ENCODE peak calls at places on chromosomes 4 and X, in six cellular contexts. One of them, this sample, is unnamed.

GRCh38 chrX:45479835-45480422 is 279.3 kb upstream of the DIPK2B start:
- DNase-seq in sciatic nerve: no peak
- DNase-seq in HFF-Myc: peak
- DNase-seq in fibroblast of the conjunctiva: peak
- DNase-seq in CD8-positive, alpha-beta T cell: no peak
- DNase-seq in ELR: peak
- DNase-seq in this sample: no peak

GRCh38 chr4:123430031-123430430 is 33.4 kb downstream of the SPRY1 start:
- DNase-seq in ELR: no peak
- DNase-seq in HFF-Myc: no peak
- DNase-seq in CD8-positive, alpha-beta T cell: no peak
- DNase-seq in sciatic nerve: no peak
- DNase-seq in fibroblast of the conjunctiva: no peak
- DNase-seq in this sample: no peak

GRCh38 chr4:114879916-114880315 is 233.5 kb downstream of the NDST4 start:
- DNase-seq in CD8-positive, alpha-beta T cell: no peak
- DNase-seq in HFF-Myc: no peak
- DNase-seq in sciatic nerve: no peak
- DNase-seq in fibroblast of the conjunctiva: no peak
- DNase-seq in ELR: no peak
- DNase-seq in this sample: no peak

GRCh38 chr4:39044947-39045734 is 12.9 kb upstream of the TMEM156 start:
- DNase-seq in sciatic nerve: no peak
- DNase-seq in CD8-positive, alpha-beta T cell: no peak
- DNase-seq in ELR: peak
- DNase-seq in HFF-Myc: no peak
- DNase-seq in fibroblast of the conjunctiva: no peak
- DNase-seq in this sample: peak

GRCh38 chr4:106775636-106776035 is 260.5 kb downstream of the DKK2 start:
- DNase-seq in ELR: no peak
- DNase-seq in CD8-positive, alpha-beta T cell: no peak
- DNase-seq in sciatic nerve: no peak
- DNase-seq in fibroblast of the conjunctiva: no peak
- DNase-seq in HFF-Myc: no peak
- DNase-seq in this sample: peak

GRCh38 chr4:102503301-102503746 is 2.2 kb downstream of the NFKB1 start:
- DNase-seq in HFF-Myc: no peak
- DNase-seq in ELR: no peak
- DNase-seq in CD8-positive, alpha-beta T cell: no peak
- DNase-seq in fibroblast of the conjunctiva: no peak
- DNase-seq in sciatic nerve: no peak
- DNase-seq in this sample: no peak

GRCh38 chr4:6277139-6277802 is 7.6 kb downstream of the WFS1 start:
- DNase-seq in ELR: no peak
- DNase-seq in sciatic nerve: no peak
- DNase-seq in CD8-positive, alpha-beta T cell: no peak
- DNase-seq in fibroblast of the conjunctiva: no peak
- DNase-seq in HFF-Myc: no peak
- DNase-seq in this sample: no peak

GRCh38 chrX:2679534-2680485 is 11.3 kb upstream of the CD99 start:
- DNase-seq in fibroblast of the conjunctiva: no peak
- DNase-seq in ELR: no peak
- DNase-seq in CD8-positive, alpha-beta T cell: no peak
- DNase-seq in sciatic nerve: no peak
- DNase-seq in HFF-Myc: no peak
- DNase-seq in this sample: no peak

GRCh38 chr4:139241784-139242151 is 38.3 kb downstream of the MGARP start:
- DNase-seq in fibroblast of the conjunctiva: no peak
- DNase-seq in CD8-positive, alpha-beta T cell: no peak
- DNase-seq in ELR: no peak
- DNase-seq in HFF-Myc: no peak
- DNase-seq in sciatic nerve: no peak
- DNase-seq in this sample: no peak

GRCh38 chrX:15797707-15798106 is 7.4 kb downstream of the ZRSR2 start:
- DNase-seq in sciatic nerve: no peak
- DNase-seq in HFF-Myc: no peak
- DNase-seq in fibroblast of the conjunctiva: no peak
- DNase-seq in CD8-positive, alpha-beta T cell: no peak
- DNase-seq in ELR: no peak
- DNase-seq in this sample: no peak

GRCh38 chrX:7132335-7133035 is 15.0 kb upstream of the STS start:
- DNase-seq in HFF-Myc: no peak
- DNase-seq in ELR: peak
- DNase-seq in fibroblast of the conjunctiva: peak
- DNase-seq in sciatic nerve: no peak
- DNase-seq in CD8-positive, alpha-beta T cell: no peak
- DNase-seq in this sample: no peak

GRCh38 chrX:1190596-1191145 is 21.8 kb downstream of the CRLF2 start:
- DNase-seq in CD8-positive, alpha-beta T cell: no peak
- DNase-seq in ELR: no peak
- DNase-seq in fibroblast of the conjunctiva: no peak
- DNase-seq in HFF-Myc: no peak
- DNase-seq in sciatic nerve: no peak
- DNase-seq in this sample: no peak

GRCh38 chrX:66579219-66579618 is 59.7 kb downstream of the EDA2R start:
- DNase-seq in ELR: no peak
- DNase-seq in HFF-Myc: no peak
- DNase-seq in fibroblast of the conjunctiva: no peak
- DNase-seq in CD8-positive, alpha-beta T cell: no peak
- DNase-seq in sciatic nerve: no peak
- DNase-seq in this sample: no peak

GRCh38 chr4:16225996-16226815 is at the start of gene TAPT1:
- DNase-seq in fibroblast of the conjunctiva: peak
- DNase-seq in ELR: peak
- DNase-seq in sciatic nerve: peak
- DNase-seq in HFF-Myc: no peak
- DNase-seq in CD8-positive, alpha-beta T cell: peak
- DNase-seq in this sample: peak

GRCh38 chrX:37906357-37906756 is 59.0 kb upstream of the DYNLT3 start:
- DNase-seq in HFF-Myc: no peak
- DNase-seq in ELR: no peak
- DNase-seq in sciatic nerve: no peak
- DNase-seq in CD8-positive, alpha-beta T cell: no peak
- DNase-seq in fibroblast of the conjunctiva: no peak
- DNase-seq in this sample: no peak

GRCh38 chr4:26441110-26441509 is 49.2 kb downstream of the CCKAR start:
- DNase-seq in ELR: peak
- DNase-seq in CD8-positive, alpha-beta T cell: no peak
- DNase-seq in fibroblast of the conjunctiva: peak
- DNase-seq in HFF-Myc: no peak
- DNase-seq in sciatic nerve: no peak
- DNase-seq in this sample: no peak

GRCh38 chr4:13633671-13634070 is 6.1 kb upstream of the BOD1L1 start:
- DNase-seq in fibroblast of the conjunctiva: no peak
- DNase-seq in sciatic nerve: no peak
- DNase-seq in HFF-Myc: no peak
- DNase-seq in CD8-positive, alpha-beta T cell: no peak
- DNase-seq in ELR: no peak
- DNase-seq in this sample: no peak

GRCh38 chrX:19046343-19047215 is 62.7 kb upstream of the PHKA2 start:
- DNase-seq in ELR: peak
- DNase-seq in fibroblast of the conjunctiva: no peak
- DNase-seq in sciatic nerve: no peak
- DNase-seq in HFF-Myc: no peak
- DNase-seq in CD8-positive, alpha-beta T cell: no peak
- DNase-seq in this sample: no peak

GRCh38 chrX:17237146-17237545 is 137.9 kb upstream of the NHS start:
- DNase-seq in fibroblast of the conjunctiva: no peak
- DNase-seq in ELR: no peak
- DNase-seq in CD8-positive, alpha-beta T cell: no peak
- DNase-seq in sciatic nerve: no peak
- DNase-seq in HFF-Myc: no peak
- DNase-seq in this sample: no peak

GRCh38 chrX:275967-276587 is 5.1 kb upstream of the PLCXD1 start:
- DNase-seq in ELR: peak
- DNase-seq in fibroblast of the conjunctiva: no peak
- DNase-seq in sciatic nerve: peak
- DNase-seq in CD8-positive, alpha-beta T cell: no peak
- DNase-seq in HFF-Myc: no peak
- DNase-seq in this sample: no peak

GRCh38 chr4:60619531-60620305 is 580.4 kb upstream of the ADGRL3 start:
- DNase-seq in HFF-Myc: no peak
- DNase-seq in ELR: peak
- DNase-seq in sciatic nerve: no peak
- DNase-seq in CD8-positive, alpha-beta T cell: no peak
- DNase-seq in fibroblast of the conjunctiva: no peak
- DNase-seq in this sample: no peak

GRCh38 chrX:155880586-155881157 is 473 bp upstream of the VAMP7 start:
- DNase-seq in HFF-Myc: no peak
- DNase-seq in fibroblast of the conjunctiva: no peak
- DNase-seq in CD8-positive, alpha-beta T cell: no peak
- DNase-seq in sciatic nerve: no peak
- DNase-seq in ELR: peak
- DNase-seq in this sample: no peak

GRCh38 chr4:13173974-13174373 is 310.2 kb downstream of the RAB28 start:
- DNase-seq in ELR: no peak
- DNase-seq in HFF-Myc: no peak
- DNase-seq in fibroblast of the conjunctiva: no peak
- DNase-seq in CD8-positive, alpha-beta T cell: no peak
- DNase-seq in sciatic nerve: peak
- DNase-seq in this sample: no peak

GRCh38 chr4:142274137-142274536 is 572.0 kb downstream of the INPP4B start:
- DNase-seq in HFF-Myc: no peak
- DNase-seq in CD8-positive, alpha-beta T cell: no peak
- DNase-seq in ELR: peak
- DNase-seq in fibroblast of the conjunctiva: no peak
- DNase-seq in sciatic nerve: no peak
- DNase-seq in this sample: no peak

GRCh38 chrX:13506574-13506973 is 62.8 kb upstream of the EGFL6 start:
- DNase-seq in sciatic nerve: peak
- DNase-seq in HFF-Myc: no peak
- DNase-seq in CD8-positive, alpha-beta T cell: no peak
- DNase-seq in ELR: peak
- DNase-seq in fibroblast of the conjunctiva: peak
- DNase-seq in this sample: no peak

GRCh38 chr4:98908182-98908581 is 20.8 kb downstream of the EIF4E start:
- DNase-seq in CD8-positive, alpha-beta T cell: no peak
- DNase-seq in fibroblast of the conjunctiva: no peak
- DNase-seq in ELR: no peak
- DNase-seq in sciatic nerve: no peak
- DNase-seq in HFF-Myc: no peak
- DNase-seq in this sample: no peak

GRCh38 chr4:162706051-162706450 is 460.6 kb downstream of the NAF1 start:
- DNase-seq in CD8-positive, alpha-beta T cell: no peak
- DNase-seq in ELR: no peak
- DNase-seq in sciatic nerve: no peak
- DNase-seq in fibroblast of the conjunctiva: no peak
- DNase-seq in HFF-Myc: no peak
- DNase-seq in this sample: no peak

GRCh38 chr4:113008726-113009125 is 40.7 kb upstream of the ANK2 start:
- DNase-seq in HFF-Myc: no peak
- DNase-seq in ELR: no peak
- DNase-seq in fibroblast of the conjunctiva: no peak
- DNase-seq in CD8-positive, alpha-beta T cell: no peak
- DNase-seq in sciatic nerve: no peak
- DNase-seq in this sample: no peak

GRCh38 chr4:70356185-70356584 is 4.4 kb upstream of the SMR3A start:
- DNase-seq in fibroblast of the conjunctiva: no peak
- DNase-seq in CD8-positive, alpha-beta T cell: no peak
- DNase-seq in HFF-Myc: no peak
- DNase-seq in ELR: no peak
- DNase-seq in sciatic nerve: no peak
- DNase-seq in this sample: no peak

GRCh38 chr4:25756503-25756902 is 100.9 kb downstream of the SLC34A2 start:
- DNase-seq in HFF-Myc: no peak
- DNase-seq in ELR: no peak
- DNase-seq in fibroblast of the conjunctiva: no peak
- DNase-seq in CD8-positive, alpha-beta T cell: no peak
- DNase-seq in sciatic nerve: no peak
- DNase-seq in this sample: no peak

GRCh38 chr4:178271386-178271785 is 829.1 kb upstream of the AGA start:
- DNase-seq in HFF-Myc: no peak
- DNase-seq in sciatic nerve: no peak
- DNase-seq in CD8-positive, alpha-beta T cell: no peak
- DNase-seq in ELR: no peak
- DNase-seq in fibroblast of the conjunctiva: no peak
- DNase-seq in this sample: no peak

GRCh38 chr4:1562371-1562770 is 121.7 kb downstream of the FAM53A start:
- DNase-seq in ELR: no peak
- DNase-seq in HFF-Myc: no peak
- DNase-seq in fibroblast of the conjunctiva: no peak
- DNase-seq in sciatic nerve: no peak
- DNase-seq in CD8-positive, alpha-beta T cell: no peak
- DNase-seq in this sample: no peak

GRCh38 chr4:176844448-176844847 is 51.7 kb upstream of the VEGFC start:
- DNase-seq in CD8-positive, alpha-beta T cell: no peak
- DNase-seq in sciatic nerve: no peak
- DNase-seq in fibroblast of the conjunctiva: no peak
- DNase-seq in HFF-Myc: no peak
- DNase-seq in ELR: no peak
- DNase-seq in this sample: no peak

GRCh38 chr4:98599617-98600016 is 58.8 kb downstream of the TSPAN5 start:
- DNase-seq in sciatic nerve: no peak
- DNase-seq in HFF-Myc: no peak
- DNase-seq in ELR: no peak
- DNase-seq in CD8-positive, alpha-beta T cell: no peak
- DNase-seq in fibroblast of the conjunctiva: no peak
- DNase-seq in this sample: no peak

GRCh38 chr4:15470149-15470520 is 453 bp downstream of the CC2D2A start:
- DNase-seq in fibroblast of the conjunctiva: no peak
- DNase-seq in sciatic nerve: no peak
- DNase-seq in ELR: no peak
- DNase-seq in CD8-positive, alpha-beta T cell: no peak
- DNase-seq in HFF-Myc: no peak
- DNase-seq in this sample: no peak

GRCh38 chr4:8877780-8878040 is 6.1 kb upstream of the HMX1 start:
- DNase-seq in sciatic nerve: no peak
- DNase-seq in ELR: no peak
- DNase-seq in fibroblast of the conjunctiva: no peak
- DNase-seq in CD8-positive, alpha-beta T cell: no peak
- DNase-seq in HFF-Myc: no peak
- DNase-seq in this sample: no peak

GRCh38 chrX:56745019-56745418 is 16.0 kb downstream of the NBDY start:
- DNase-seq in fibroblast of the conjunctiva: peak
- DNase-seq in HFF-Myc: peak
- DNase-seq in sciatic nerve: no peak
- DNase-seq in ELR: peak
- DNase-seq in CD8-positive, alpha-beta T cell: no peak
- DNase-seq in this sample: no peak

GRCh38 chr4:137861682-137862081 is 329.4 kb upstream of the PCDH18 start:
- DNase-seq in sciatic nerve: no peak
- DNase-seq in ELR: peak
- DNase-seq in HFF-Myc: peak
- DNase-seq in fibroblast of the conjunctiva: peak
- DNase-seq in CD8-positive, alpha-beta T cell: no peak
- DNase-seq in this sample: no peak

GRCh38 chrX:44904542-44905115 is 31.6 kb downstream of the KDM6A start:
- DNase-seq in fibroblast of the conjunctiva: no peak
- DNase-seq in HFF-Myc: no peak
- DNase-seq in ELR: no peak
- DNase-seq in CD8-positive, alpha-beta T cell: no peak
- DNase-seq in sciatic nerve: no peak
- DNase-seq in this sample: no peak